ENCODE peak calls at places on chromosome 17, in nine cellular contexts. Y is GM03348, N is anterior cingulate cortex, P is foreskin fibroblast, M is M059J, V is NCI-H1092 treated with DMSO at 0.1 percent for 48 hours, K is NCI-H446 treated with DMSO at 0.1 percent for 48 hours, F is endodermal cell, Z is GM12891. U is an unnamed sample.

GRCh38 chr17:49132699-49133364 is at the start of gene B4GALNT2:
- DNase-seq in V (no peak), Y (peak; percentile 34), K (no peak), P (peak; percentile 43), F (peak; percentile 87), M (no peak), N (no peak), Z (no peak), U (no peak)

GRCh38 chr17:66477615-66478283 is 175.3 kb downstream of the PRKCA start:
- DNase-seq in V (no peak), Z (no peak), N (no peak), F (no peak), K (no peak), M (no peak), Y (no peak), P (no peak), U (no peak)

GRCh38 chr17:63688396-63689020 is 11.4 kb downstream of the LIMD2 start:
- DNase-seq in F (no peak), Y (no peak), V (no peak), M (no peak), N (no peak), Z (no peak), K (no peak), P (no peak), U (no peak)

GRCh38 chr17:61574542-61575351 is 16.3 kb downstream of the NACA2 start:
- DNase-seq in F (peak; percentile 82), Z (no peak), K (peak; percentile 78), P (peak; percentile 89), Y (peak; percentile 39), N (no peak), V (peak; percentile 13), M (peak; percentile 68), U (peak; percentile 15)

GRCh38 chr17:56297142-56297541 is 143.9 kb downstream of the ANKFN1 start:
- DNase-seq in Y (peak; percentile 68), F (peak; percentile 56), Z (no peak), M (peak; percentile 85), P (peak; percentile 78), N (no peak), V (no peak), K (no peak), U (no peak)

GRCh38 chr17:62653831-62654829 is 26.7 kb downstream of the MRC2 start:
- DNase-seq in F (peak; percentile 74), M (peak; percentile 66), Z (no peak), V (no peak), Y (peak; percentile 86), P (peak; percentile 95), K (no peak), N (no peak), U (no peak)

GRCh38 chr17:12415031-12415430 is 250.7 kb upstream of the MYOCD start:
- DNase-seq in Z (no peak), K (no peak), F (peak; percentile 69), N (no peak), M (peak; percentile 95), Y (peak; percentile 62), P (peak; percentile 64), V (no peak), U (no peak)

GRCh38 chr17:28407130-28407973 is 1.3 kb upstream of the SLC46A1 start:
- DNase-seq in Y (no peak), M (no peak), F (peak; percentile 89), K (peak; percentile 69), Z (no peak), P (no peak), V (no peak), N (no peak), U (peak; percentile 95)

GRCh38 chr17:27816946-27817345 is 16.6 kb upstream of the NOS2 start:
- DNase-seq in Z (no peak), K (no peak), Y (no peak), V (no peak), P (no peak), F (no peak), N (no peak), M (no peak), U (no peak)

GRCh38 chr17:74961657-74962360 is 10.8 kb downstream of the HID1 start:
- DNase-seq in F (peak; percentile 98), N (no peak), K (peak; percentile 47), P (peak; percentile 93), Z (peak; percentile 87), V (peak; percentile 68), Y (peak; percentile 94), M (peak; percentile 79), U (peak; percentile 44)

GRCh38 chr17:49708515-49709161 is 874 bp upstream of the SLC35B1 start:
- DNase-seq in M (peak; percentile 32), N (no peak), F (peak; percentile 70), V (no peak), P (peak; percentile 29), Z (no peak), Y (no peak), K (no peak), U (no peak)

GRCh38 chr17:4127555-4127954 is 15.3 kb downstream of the ZZEF1 start:
- DNase-seq in M (no peak), P (no peak), V (no peak), N (no peak), K (no peak), F (no peak), Z (no peak), Y (no peak), U (no peak)

GRCh38 chr17:29155235-29155965 is 24.8 kb downstream of the MYO18A start:
- DNase-seq in F (peak; percentile 81), P (peak; percentile 86), Y (peak; percentile 76), M (peak; percentile 94), Z (no peak), K (no peak), N (no peak), V (no peak), U (no peak)

GRCh38 chr17:15436399-15437369 is 30.7 kb downstream of the CDRT4 start:
- DNase-seq in F (peak; percentile 85), Y (peak; percentile 24), Z (no peak), N (no peak), K (no peak), M (peak; percentile 29), P (peak; percentile 86), V (peak; percentile 93), U (peak; percentile 73)

GRCh38 chr17:45222273-45222993 is 748 bp downstream of the FMNL1 start:
- DNase-seq in M (no peak), Z (no peak), P (no peak), Y (no peak), K (no peak), F (peak; percentile 90), N (no peak), V (no peak), U (no peak)

GRCh38 chr17:20920813-20921199 is 122.0 kb downstream of the USP22 start:
- DNase-seq in K (no peak), N (no peak), F (no peak), Z (no peak), P (peak; percentile 55), Y (peak; percentile 72), M (peak; percentile 22), V (no peak), U (no peak)

GRCh38 chr17:1413281-1413791 is 13.3 kb upstream of the YWHAE start:
- DNase-seq in M (peak; percentile 95), V (peak; percentile 72), Y (peak; percentile 42), N (no peak), Z (no peak), P (peak; percentile 94), F (no peak), K (no peak), U (no peak)

GRCh38 chr17:42394838-42395237 is 6.6 kb upstream of the STAT3 start:
- DNase-seq in M (no peak), V (no peak), N (no peak), F (no peak), K (no peak), Z (no peak), P (no peak), Y (no peak), U (no peak)

U was measured in DMS79 treated with DMSO at 0.1 percent for 48 hours.